ENCODE peak calls at places on chromosomes 4 and X, in four cellular contexts. X is HepG2, E is HAP-1, P is SJSA1. V is an unnamed sample.
A peak's percentile ranks its signal among the peaks of the same experiment; 100 is the strongest.

GRCh38 chr4:119525005-119525749 is 103.4 kb downstream of the PDE5A start:
- DNase-seq in X (peak; percentile 81), E (no peak), P (peak; percentile 58), V (no peak)

GRCh38 chr4:6410078-6410477 is 62.3 kb downstream of the PPP2R2C start:
- DNase-seq in X (no peak), E (no peak), P (no peak), V (no peak)

GRCh38 chrX:152884171-152884570 is 13.7 kb upstream of the ZNF185 start:
- DNase-seq in X (no peak), P (no peak), E (no peak), V (no peak)

GRCh38 chrX:39854772-39855747 is 242.7 kb downstream of the BCOR start:
- DNase-seq in X (no peak), P (no peak), E (no peak), V (no peak)

GRCh38 chrX:26722666-26723428 is 506.9 kb downstream of the MAGEB5 start:
- DNase-seq in E (no peak), X (no peak), P (no peak), V (no peak)

GRCh38 chrX:42128020-42128419 is 204.7 kb upstream of the CASK start:
- DNase-seq in X (no peak), E (no peak), P (no peak), V (no peak)

GRCh38 chrX:150348365-150348764 is 14.8 kb upstream of the MAMLD1 start:
- DNase-seq in E (no peak), X (no peak), P (no peak), V (peak; percentile 77)

GRCh38 chrX:40976971-40977370 is 108.3 kb upstream of the USP9X start:
- DNase-seq in X (no peak), E (no peak), P (no peak), V (no peak)

GRCh38 chr4:109332926-109333464 is 30.5 kb upstream of the COL25A1 start:
- DNase-seq in P (no peak), E (no peak), X (no peak), V (peak; percentile 40)

GRCh38 chrX:48903290-48903689 is 5.6 kb downstream of the PQBP1 start:
- DNase-seq in P (no peak), E (no peak), X (no peak), V (no peak)

GRCh38 chrX:103685396-103685795 is 1.1 kb downstream of the MORF4L2 start:
- DNase-seq in X (no peak), P (no peak), E (peak; percentile 8), V (peak; percentile 55)

GRCh38 chr4:106062452-106062875 is 167.2 kb downstream of the NPNT start:
- DNase-seq in P (peak; percentile 59), X (peak; percentile 80), E (peak; percentile 71), V (peak; percentile 92)

GRCh38 chrX:57752866-57753265 is 72.8 kb upstream of the NLRP2B start:
- DNase-seq in X (no peak), E (no peak), P (no peak), V (no peak)

GRCh38 chr4:8200302-8200975 is 1.3 kb downstream of the SH3TC1 start:
- DNase-seq in E (no peak), P (no peak), X (no peak), V (peak; percentile 65)

GRCh38 chr4:22235798-22236197 is 280.1 kb downstream of the ADGRA3 start:
- DNase-seq in P (no peak), E (no peak), X (no peak), V (no peak)

GRCh38 chrX:130176354-130176776 is 4.6 kb downstream of the RAB33A start:
- DNase-seq in X (no peak), P (no peak), E (no peak), V (no peak)

GRCh38 chrX:15882704-15883539 is 28.3 kb upstream of the AP1S2 start:
- DNase-seq in E (no peak), P (no peak), X (no peak), V (peak; percentile 4)

GRCh38 chr4:113293043-113293560 is 243.6 kb downstream of the ANK2 start:
- DNase-seq in E (peak; percentile 40), X (no peak), P (no peak), V (no peak)

GRCh38 chrX:11185861-11186260 is 74.7 kb downstream of the HCCS start:
- DNase-seq in E (no peak), P (no peak), X (no peak), V (no peak)

GRCh38 chrX:48616575-48616974 is 19.3 kb downstream of the WDR13 start:
- DNase-seq in X (no peak), P (no peak), E (no peak), V (no peak)

GRCh38 chr4:139922625-139923024 is 231.4 kb downstream of the MAML3 start:
- DNase-seq in X (no peak), P (no peak), E (no peak), V (no peak)
- H3K4me3 ChIP-seq in X (no peak overlapping the region), P (no peak overlapping the region), E (no peak overlapping the region), V (no peak overlapping the region)

GRCh38 chr4:184383497-184384055 is 90.8 kb downstream of the IRF2 start:
- DNase-seq in E (no peak), P (peak; percentile 73), X (peak; percentile 27), V (peak; percentile 27)

GRCh38 chr4:184385705-184386141 is 88.6 kb downstream of the IRF2 start:
- DNase-seq in E (no peak), X (peak; percentile 92), P (no peak), V (no peak)

GRCh38 chr4:184384810-184385557 is 89.4 kb downstream of the IRF2 start:
- DNase-seq in P (no peak), X (no peak), E (peak; percentile 65), V (peak; percentile 27)

GRCh38 chr4:184382189-184382846 is 92.0 kb downstream of the IRF2 start:
- DNase-seq in E (no peak), X (peak; percentile 33), P (no peak), V (peak; percentile 45)

GRCh38 chr4:184384056-184384809 is 90.1 kb downstream of the IRF2 start:
- DNase-seq in E (no peak), X (peak; percentile 86), P (no peak), V (peak; percentile 78)
- H3K4me1 ChIP-seq in E (peaks cover 24% of the 10 kb centered on the region), X (peaks cover 61% of the 10 kb centered on the region), P (peaks cover 53% of the 10 kb centered on the region), V (peaks cover 37% of the 10 kb centered on the region)

GRCh38 chr4:101264993-101265815 is 82.1 kb downstream of the PPP3CA start:
- DNase-seq in E (no peak), P (no peak), X (no peak), V (no peak)
- H3K4me3 ChIP-seq in E (no peak overlapping the region), P (no peak overlapping the region), X (no peak overlapping the region), V (no peak overlapping the region)

GRCh38 chr4:184362338-184362737 is 112.0 kb downstream of the IRF2 start:
- DNase-seq in P (no peak), E (no peak), X (no peak), V (no peak)
- H3K4me1 ChIP-seq in P (peaks cover 5% of the 10 kb centered on the region), E (no peaks in the 10 kb centered on the region), X (peaks cover 68% of the 10 kb centered on the region), V (no peaks in the 10 kb centered on the region)

GRCh38 chr4:183008492-183008891 is 90.6 kb upstream of the WWC2 start:
- DNase-seq in X (no peak), P (no peak), E (no peak), V (no peak)
- H3K4me3 ChIP-seq in X (no peak overlapping the region), P (no peak overlapping the region), E (no peak overlapping the region), V (no peak overlapping the region)

DNA sequence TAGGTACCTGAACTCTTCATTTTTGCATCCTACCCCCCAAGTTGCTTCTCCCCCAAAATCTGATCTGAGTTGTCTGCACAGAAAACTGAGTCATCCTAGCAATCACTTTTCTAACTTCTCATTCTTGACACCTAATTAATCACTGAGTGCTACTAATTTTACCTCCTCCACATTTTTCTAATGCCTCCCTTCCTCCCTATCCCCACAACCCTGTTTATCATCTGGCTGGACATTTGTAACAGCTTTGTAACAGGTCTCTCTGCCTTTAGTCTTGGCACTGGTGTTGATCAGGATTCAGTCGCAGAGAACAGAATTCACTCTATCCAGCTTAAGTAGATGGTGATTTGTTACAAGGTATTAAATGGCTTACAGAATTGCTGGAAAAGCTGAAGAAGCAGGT is 303.9 kb upstream of the GATB start:
- DNase-seq in X (no peak), E (no peak), P (no peak), V (no peak)
- H3K4me1 ChIP-seq in X (no peaks in the 10 kb centered on the region), E (no peaks in the 10 kb centered on the region), P (no peaks in the 10 kb centered on the region), V (peaks cover 5% of the 10 kb centered on the region)

DNA sequence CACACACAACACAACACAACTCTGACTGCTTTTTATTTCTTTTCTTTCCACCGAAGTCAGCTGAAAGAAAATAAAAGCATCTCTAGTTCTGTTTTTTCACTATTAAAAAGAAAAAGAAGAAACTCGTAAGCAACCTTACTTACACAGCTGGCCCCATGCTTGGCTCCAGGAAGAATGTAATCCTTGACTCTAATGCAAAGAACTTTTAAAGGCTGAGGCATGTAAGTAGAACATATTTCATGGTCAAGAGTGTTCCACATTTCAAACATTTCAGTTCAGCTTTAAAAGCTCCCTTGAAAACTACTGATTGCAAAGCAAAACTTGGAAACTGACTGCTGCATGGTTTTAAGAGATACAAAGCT is 648 bp downstream of the GASK1B start:
- DNase-seq in E (peak; percentile 72), P (no peak), X (no peak), V (no peak)
- H3K4me3 ChIP-seq in E (peak overlapping the region; percentile 52), P (peak overlapping the region; percentile 13), X (peak overlapping the region; percentile 87), V (peak overlapping the region; percentile 54)

GRCh38 chrX:133965321-133965720 is 20.1 kb downstream of the GPC3 start:
- DNase-seq in P (no peak), E (no peak), X (no peak), V (no peak)

GRCh38 chrX:133969191-133969590 is 16.2 kb downstream of the GPC3 start:
- DNase-seq in X (no peak), E (peak; percentile 98), P (no peak), V (no peak)

GRCh38 chrX:133966199-133966598 is 19.2 kb downstream of the GPC3 start:
- DNase-seq in P (no peak), X (no peak), E (peak; percentile 84), V (no peak)

GRCh38 chrX:133970021-133970550 is 15.3 kb downstream of the GPC3 start:
- DNase-seq in P (no peak), E (peak; percentile 78), X (no peak), V (no peak)

GRCh38 chrX:133968109-133968508 is 17.3 kb downstream of the GPC3 start:
- DNase-seq in P (no peak), E (no peak), X (no peak), V (no peak)
- H3K4me1 ChIP-seq in P (no peaks in the 10 kb centered on the region), E (peaks cover 82% of the 10 kb centered on the region), X (peaks cover 100% of the 10 kb centered on the region), V (no peaks in the 10 kb centered on the region)

V was measured in SJCRH30.